ENCODE peak calls at places on chromosomes 7 and 10, in eight cellular contexts. L is astrocyte; F is CD8-positive, alpha-beta T cell; J is nephron progenitor cell; X is HFFc6; Q is right atrium auricular region; R is vagina; T is A549. I is an unnamed sample.

GRCh38 chr7:135235841-135236240 is 2.2 kb downstream of the STRA8 start:
- DNase-seq in L (no peak), F (no peak), J (no peak), X (no peak), Q (no peak), R (no peak), T (no peak), I (no peak)

GRCh38 chr7:81768951-81769778 is 682 bp downstream of the HGF start:
- DNase-seq in L (no peak), F (no peak), J (no peak), X (no peak), Q (no peak), R (no peak), T (no peak), I (no peak)

GRCh38 chr10:8060010-8060703 is 5.7 kb downstream of the GATA3 start:
- DNase-seq in L (peak), F (peak), J (no peak), X (peak), Q (no peak), R (no peak), T (no peak), I (no peak)

GRCh38 chr10:127919418-127920191 is 12.7 kb downstream of the PTPRE start:
- DNase-seq in L (peak), F (no peak), J (no peak), X (no peak), Q (no peak), R (no peak), T (no peak), I (peak)

GRCh38 chr7:38374507-38374906 is 101.1 kb upstream of the TARP start:
- DNase-seq in L (no peak), F (peak), J (peak), X (peak), Q (no peak), R (no peak), T (peak), I (peak)

GRCh38 chr7:94396044-94396443 is 1.3 kb downstream of the COL1A2 start:
- DNase-seq in L (peak), F (no peak), J (no peak), X (peak), Q (no peak), R (no peak), T (no peak), I (peak)

GRCh38 chr10:123970207-123970926 is 78.8 kb upstream of the CPXM2 start:
- DNase-seq in L (no peak), F (no peak), J (peak), X (no peak), Q (no peak), R (no peak), T (no peak), I (no peak)

GRCh38 chr7:156318926-156319325 is 321.6 kb upstream of the RNF32 start:
- DNase-seq in L (no peak), F (no peak), J (no peak), X (no peak), Q (no peak), R (no peak), T (no peak), I (no peak)

GRCh38 chr10:75386128-75386527 is 15.4 kb downstream of the ZNF503 start:
- DNase-seq in L (no peak), F (no peak), J (no peak), X (no peak), Q (no peak), R (no peak), T (no peak), I (no peak)

GRCh38 chr10:60767424-60767823 is 10.9 kb upstream of the CDK1 start:
- DNase-seq in L (no peak), F (no peak), J (no peak), X (no peak), Q (no peak), R (no peak), T (no peak), I (no peak)

GRCh38 chr10:114250246-114250645 is 11.2 kb downstream of the VWA2 start:
- DNase-seq in L (no peak), F (no peak), J (no peak), X (no peak), Q (no peak), R (no peak), T (no peak), I (no peak)

GRCh38 chr10:103677486-103677885 is 177.9 kb downstream of the SH3PXD2A start:
- DNase-seq in L (no peak), F (no peak), J (no peak), X (no peak), Q (no peak), R (no peak), T (no peak), I (no peak)

GRCh38 chr10:88088441-88089340 is 225.3 kb downstream of the PTEN start:
- DNase-seq in L (no peak), F (no peak), J (no peak), X (no peak), Q (no peak), R (no peak), T (no peak), I (no peak)

GRCh38 chr10:63466168-63466935 is 575 bp upstream of the JMJD1C start:
- DNase-seq in L (peak), F (peak), J (no peak), X (peak), Q (peak), R (no peak), T (peak), I (peak)

GRCh38 chr7:77378584-77378983 is 37.6 kb downstream of the GSAP start:
- DNase-seq in L (no peak), F (no peak), J (no peak), X (no peak), Q (no peak), R (no peak), T (no peak), I (no peak)

GRCh38 chr7:15764986-15765385 is 78.5 kb upstream of the MEOX2 start:
- DNase-seq in L (no peak), F (no peak), J (no peak), X (no peak), Q (no peak), R (no peak), T (no peak), I (no peak)

GRCh38 chr10:94361161-94361794 is 1.5 kb downstream of the NOC3L start:
- DNase-seq in L (no peak), F (peak), J (no peak), X (no peak), Q (no peak), R (no peak), T (no peak), I (peak)

GRCh38 chr10:35612385-35613106 is 7.4 kb downstream of the GJD4 start:
- DNase-seq in L (no peak), F (no peak), J (no peak), X (no peak), Q (no peak), R (no peak), T (no peak), I (no peak)

GRCh38 chr10:80468806-80469421 is 14.8 kb downstream of the TSPAN14 start:
- DNase-seq in L (no peak), F (no peak), J (no peak), X (no peak), Q (no peak), R (no peak), T (no peak), I (no peak)

GRCh38 chr10:113474756-113475155 is 78.1 kb upstream of the HABP2 start:
- DNase-seq in L (no peak), F (no peak), J (no peak), X (peak), Q (no peak), R (no peak), T (no peak), I (no peak)

GRCh38 chr7:595621-596010 is 76.0 kb upstream of the PDGFA start:
- DNase-seq in L (no peak), F (peak), J (no peak), X (no peak), Q (no peak), R (no peak), T (no peak), I (no peak)

GRCh38 chr10:47276071-47276470 is 23.9 kb upstream of the GDF10 start:
- DNase-seq in L (no peak), F (no peak), J (no peak), X (no peak), Q (no peak), R (no peak), T (no peak), I (no peak)

GRCh38 chr7:87058739-87059524 is 522 bp downstream of the ELAPOR2 start:
- DNase-seq in L (no peak), F (peak), J (no peak), X (no peak), Q (no peak), R (no peak), T (peak), I (no peak)

GRCh38 chr7:147952918-147953317 is 637.6 kb upstream of the C7orf33 start:
- DNase-seq in L (no peak), F (no peak), J (no peak), X (no peak), Q (no peak), R (no peak), T (no peak), I (no peak)

GRCh38 chr10:124033887-124034218 is 59.5 kb downstream of the CHST15 start:
- DNase-seq in L (peak), F (no peak), J (no peak), X (no peak), Q (no peak), R (no peak), T (no peak), I (no peak)

GRCh38 chr10:13743101-13743693 is 156.4 kb downstream of the PRPF18 start:
- DNase-seq in L (no peak), F (no peak), J (no peak), X (no peak), Q (no peak), R (no peak), T (no peak), I (no peak)

GRCh38 chr7:44533301-44534055 is 7.7 kb downstream of the NPC1L1 start:
- DNase-seq in L (no peak), F (no peak), J (no peak), X (no peak), Q (no peak), R (no peak), T (no peak), I (peak)

GRCh38 chr10:49183596-49184542 is 4.3 kb downstream of the TMEM273 start:
- DNase-seq in L (no peak), F (no peak), J (no peak), X (no peak), Q (peak), R (no peak), T (no peak), I (peak)

GRCh38 chr10:24821986-24822385 is 98.3 kb upstream of the ARHGAP21 start:
- DNase-seq in L (peak), F (no peak), J (no peak), X (peak), Q (no peak), R (no peak), T (peak), I (peak)

GRCh38 chr7:30029696-30030095 is 1.5 kb downstream of the PLEKHA8 start:
- DNase-seq in L (no peak), F (no peak), J (no peak), X (no peak), Q (no peak), R (no peak), T (peak), I (no peak)

GRCh38 chr10:89701238-89702120 is at the start of gene KIF20B:
- DNase-seq in L (peak), F (peak), J (peak), X (peak), Q (peak), R (peak), T (peak), I (peak)
- TF ChIP-seq CTCF in L (no peak), F (peak), J (no peak), X (peak), Q (peak), R (peak), T (no peak), I (peak)

GRCh38 chr10:74234569-74234968 is 83.5 kb downstream of the ADK start:
- DNase-seq in L (no peak), F (no peak), J (no peak), X (no peak), Q (no peak), R (no peak), T (no peak), I (no peak)
- TF ChIP-seq CTCF in L (peak), F (peak), J (no peak), X (peak), Q (no peak), R (no peak), T (peak), I (peak)

GRCh38 chr10:3043512-3044368 is 23.6 kb upstream of the PFKP start:
- DNase-seq in L (peak), F (peak), J (peak), X (peak), Q (no peak), R (no peak), T (peak), I (peak)
- TF ChIP-seq CTCF in L (peak), F (peak), J (peak), X (peak), Q (peak), R (peak), T (peak), I (peak)

DNA sequence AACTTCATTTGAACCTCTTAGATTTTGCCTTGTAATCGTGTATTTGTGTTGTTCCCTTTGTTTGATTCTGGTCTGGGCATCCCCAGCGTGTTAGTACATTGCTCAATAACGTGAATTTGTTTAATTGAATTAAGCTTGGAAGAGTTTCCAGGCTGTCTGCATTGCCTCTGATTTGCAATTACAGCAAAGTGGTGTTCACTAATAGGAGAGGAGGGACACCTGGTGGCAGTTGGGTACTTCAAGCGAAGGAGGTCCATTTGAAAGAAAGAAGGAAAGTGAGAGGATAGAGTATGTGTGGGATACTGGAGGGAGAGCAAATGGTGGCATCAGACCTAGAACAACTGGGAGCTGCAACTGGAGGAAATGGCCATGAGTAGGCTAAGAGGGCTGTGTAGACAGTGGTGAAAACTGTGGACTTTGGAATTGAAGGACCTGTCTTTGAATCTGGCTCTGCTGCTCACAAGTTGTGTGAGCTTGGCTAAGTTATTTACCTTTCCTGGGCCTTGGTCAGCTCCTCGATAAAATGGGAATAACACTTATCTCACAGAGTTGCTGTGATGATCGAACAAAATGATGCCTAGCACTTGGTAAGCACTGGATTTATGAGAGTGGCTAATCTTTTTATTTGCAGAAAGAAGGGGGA is 15.2 kb downstream of the LSMEM1 start:
- DNase-seq in L (peak), F (peak), J (peak), X (peak), Q (no peak), R (no peak), T (peak), I (peak)
- TF ChIP-seq CTCF in L (peak), F (peak), J (peak), X (peak), Q (peak), R (peak), T (peak), I (peak)

DNA sequence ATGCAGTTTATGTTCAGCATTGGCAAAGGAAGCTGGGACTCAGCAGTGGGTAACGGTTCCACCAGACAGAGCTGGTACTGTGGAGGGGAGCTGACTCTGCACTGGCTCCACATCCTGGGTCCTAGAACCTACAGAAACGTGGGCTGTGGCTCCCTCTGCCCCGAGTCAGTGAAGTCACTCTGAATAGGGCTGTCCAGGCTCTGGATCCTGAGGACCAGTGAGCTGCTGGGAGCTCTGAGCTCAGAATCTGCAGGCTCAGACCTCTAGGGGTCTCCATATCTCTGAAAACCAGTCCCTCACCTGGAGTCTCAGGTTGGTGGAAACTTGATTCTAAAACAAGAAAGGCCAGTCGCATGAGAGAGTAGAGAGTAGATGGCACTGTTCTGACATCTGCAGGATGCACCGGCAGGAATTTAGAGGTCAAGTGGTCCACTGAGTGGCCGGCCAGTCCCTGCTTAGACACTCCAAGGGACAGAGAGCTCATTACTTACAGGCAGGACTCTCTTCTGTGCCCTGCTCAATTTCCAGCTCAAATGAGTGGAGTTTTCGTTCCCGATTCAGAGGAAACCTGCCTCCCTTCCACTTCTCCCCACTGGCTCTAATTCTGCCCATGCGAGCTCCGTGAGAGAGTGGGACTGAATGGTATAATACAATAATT is 18.6 kb downstream of the NPFFR1 start:
- DNase-seq in L (no peak), F (no peak), J (no peak), X (no peak), Q (no peak), R (no peak), T (no peak), I (no peak)
- TF ChIP-seq CTCF in L (no peak), F (no peak), J (no peak), X (peak), Q (peak), R (no peak), T (peak), I (peak)

I was measured in fibroblast of pulmonary artery.